ENCODE peak calls at places on chromosomes 1 and 21, in nine cellular contexts. S is GOT3; H is dorsolateral prefrontal cortex; R is central memory CD4-positive, alpha-beta T cell; K is tibial artery; L is BE2C; A is AG04450; J is stimulated activated CD4-positive, alpha-beta T cell treated with anti-CD3 and anti-CD28 coated beads, Interleukin-12 subunit alpha, Interleukin-12 subunit beta, amount 100 ng/mL, for 4 hours; G is HT1080. X is an unnamed sample.

GRCh38 chr21:32468567-32469175 is 56.2 kb downstream of the EVA1C start:
- DNase-seq in K (no peak), J (no peak), R (no peak), S (no peak), G (no peak), A (no peak), L (no peak), H (no peak), X (no peak)

GRCh38 chr1:176033879-176034278 is 173.2 kb downstream of the COP1 start:
- DNase-seq in G (no peak), H (no peak), L (no peak), K (no peak), J (no peak), R (no peak), S (no peak), A (no peak), X (no peak)

GRCh38 chr21:23951251-23951650 is 1656.0 kb downstream of the MRPL39 start:
- DNase-seq in H (no peak), K (no peak), J (no peak), G (peak), L (no peak), S (no peak), R (no peak), A (peak), X (no peak)

GRCh38 chr1:217431395-217431794 is 199.5 kb downstream of the GPATCH2 start:
- DNase-seq in S (no peak), H (no peak), R (no peak), K (no peak), L (no peak), J (no peak), A (no peak), G (no peak), X (no peak)

GRCh38 chr1:231357831-231358354 is 19.8 kb downstream of the SPRTN start:
- DNase-seq in S (no peak), G (peak), A (no peak), K (peak), J (peak), H (no peak), L (peak), R (peak), X (no peak)

GRCh38 chr1:51607676-51608075 is 9.2 kb upstream of the OSBPL9 start:
- DNase-seq in R (no peak), A (no peak), K (no peak), J (no peak), L (no peak), H (no peak), G (peak), S (no peak), X (no peak)

GRCh38 chr21:45863751-45864150 is 117.8 kb upstream of the COL6A1 start:
- DNase-seq in K (no peak), L (no peak), S (no peak), A (no peak), J (no peak), H (no peak), G (no peak), R (no peak), X (no peak)

GRCh38 chr1:3869751-3870301 is 12.6 kb downstream of the DFFB start:
- DNase-seq in A (no peak), K (no peak), R (no peak), H (no peak), L (peak), G (no peak), J (no peak), S (no peak), X (no peak)

GRCh38 chr1:94734963-94735899 is 84.9 kb upstream of the SLC44A3 start:
- DNase-seq in H (no peak), S (no peak), A (peak), G (peak), R (no peak), K (no peak), J (no peak), L (no peak), X (no peak)

GRCh38 chr1:228345201-228345930 is 61.3 kb downstream of the TRIM11 start:
- DNase-seq in G (no peak), J (no peak), R (no peak), L (no peak), H (peak), K (peak), A (no peak), S (no peak), X (peak)

GRCh38 chr1:72530646-72531045 is 248.3 kb upstream of the NEGR1 start:
- DNase-seq in H (no peak), S (no peak), G (peak), J (no peak), L (no peak), K (no peak), A (no peak), R (no peak), X (no peak)

GRCh38 chr1:175499595-175500367 is 243.6 kb downstream of the TNR start:
- DNase-seq in S (no peak), A (no peak), R (no peak), H (no peak), J (no peak), G (peak), K (no peak), L (no peak), X (no peak)

GRCh38 chr1:201364808-201365105 is 12.7 kb downstream of the TNNT2 start:
- DNase-seq in R (no peak), H (no peak), G (no peak), A (no peak), J (no peak), K (no peak), S (no peak), L (no peak), X (no peak)

GRCh38 chr21:16347223-16347622 is 617.4 kb downstream of the USP25 start:
- DNase-seq in L (no peak), K (no peak), H (no peak), G (no peak), A (no peak), R (no peak), J (no peak), S (no peak), X (no peak)

GRCh38 chr1:65147424-65148177 is 402 bp upstream of the AK4 start:
- DNase-seq in J (peak), R (no peak), G (peak), S (peak), H (no peak), K (peak), A (no peak), L (peak), X (peak)

GRCh38 chr1:193358419-193358818 is 172.0 kb upstream of the B3GALT2 start:
- DNase-seq in H (no peak), G (no peak), J (no peak), L (no peak), S (no peak), K (no peak), R (no peak), A (no peak), X (no peak)

GRCh38 chr1:15952317-15953258 is 23.3 kb downstream of the ZBTB17 start:
- DNase-seq in K (no peak), L (peak), H (no peak), A (peak), S (no peak), R (no peak), J (no peak), G (peak), X (no peak)

GRCh38 chr1:167542109-167543032 is 11.2 kb downstream of the CREG1 start:
- DNase-seq in R (no peak), G (no peak), J (no peak), L (no peak), S (no peak), H (no peak), A (no peak), K (no peak), X (no peak)

GRCh38 chr1:242146640-242147039 is 147.7 kb upstream of the MAP1LC3C start:
- DNase-seq in L (no peak), S (no peak), A (no peak), R (no peak), K (no peak), H (no peak), G (no peak), J (no peak), X (no peak)

GRCh38 chr1:18635833-18636671 is 5.4 kb downstream of the PAX7 start:
- DNase-seq in H (no peak), S (no peak), K (no peak), J (no peak), L (no peak), A (no peak), G (no peak), R (no peak), X (no peak)

GRCh38 chr1:5423109-5423508 is 569.1 kb downstream of the NPHP4 start:
- DNase-seq in A (no peak), L (peak), H (no peak), K (no peak), J (peak), S (no peak), G (no peak), R (peak), X (no peak)

GRCh38 chr1:75097686-75098085 is 36.5 kb upstream of the LHX8 start:
- DNase-seq in L (peak), G (peak), K (no peak), A (no peak), H (no peak), S (no peak), R (no peak), J (no peak), X (no peak)

GRCh38 chr1:114154146-114154962 is 685 bp upstream of the SYT6 start:
- DNase-seq in G (no peak), S (no peak), A (no peak), J (no peak), L (peak), K (no peak), R (no peak), H (peak), X (no peak)

GRCh38 chr1:53498555-53499142 is 39.5 kb downstream of the DMRTB1 start:
- DNase-seq in R (no peak), H (no peak), J (no peak), K (no peak), L (no peak), S (no peak), A (no peak), G (peak), X (no peak)